ENCODE peak calls at places on chromosomes 11 and 22, in ten cellular contexts. One of them, this sample, is unnamed.

GRCh38 chr22:23113067-23113846 is 28.5 kb downstream of the RSPH14 start:
- DNase-seq in GM10248: no peak
- DNase-seq in activated CD4-positive, alpha-beta T cell treated with anti-CD3 and anti-CD28 coated beads, Interleukin-2, amount 50 U/mL, for 48 hours: no peak
- DNase-seq in activated CD8-positive, alpha-beta memory T cell treated with anti-CD3 and anti-CD28 coated beads, Interleukin-2, amount 10 ng/mL, durations not matched to agents 7 days and 5 days: no peak
- DNase-seq in Right ventricle myocardium superior: peak
- DNase-seq in OCI-LY7: peak
- DNase-seq in GM23338: no peak
- DNase-seq in HuH-7: no peak
- DNase-seq in stimulated activated CD4-positive, alpha-beta T cell treated with anti-CD3 and anti-CD28 coated beads, Interleukin-4, amount 100 ng/mL, for 1 hour: no peak
- DNase-seq in cardiac fibroblast: peak
- DNase-seq in this sample: no peak

GRCh38 chr11:76218449-76219206 is 12.3 kb upstream of the WNT11 start:
- DNase-seq in activated CD8-positive, alpha-beta memory T cell treated with anti-CD3 and anti-CD28 coated beads, Interleukin-2, amount 10 ng/mL, durations not matched to agents 7 days and 5 days: no peak
- DNase-seq in HuH-7: no peak
- DNase-seq in stimulated activated CD4-positive, alpha-beta T cell treated with anti-CD3 and anti-CD28 coated beads, Interleukin-4, amount 100 ng/mL, for 1 hour: no peak
- DNase-seq in Right ventricle myocardium superior: peak
- DNase-seq in GM23338: no peak
- DNase-seq in cardiac fibroblast: no peak
- DNase-seq in activated CD4-positive, alpha-beta T cell treated with anti-CD3 and anti-CD28 coated beads, Interleukin-2, amount 50 U/mL, for 48 hours: no peak
- DNase-seq in GM10248: no peak
- DNase-seq in OCI-LY7: no peak
- DNase-seq in this sample: no peak

GRCh38 chr11:834371-835316 is 1.9 kb downstream of the CD151 start:
- DNase-seq in Right ventricle myocardium superior: peak
- DNase-seq in OCI-LY7: no peak
- DNase-seq in GM23338: no peak
- DNase-seq in GM10248: no peak
- DNase-seq in stimulated activated CD4-positive, alpha-beta T cell treated with anti-CD3 and anti-CD28 coated beads, Interleukin-4, amount 100 ng/mL, for 1 hour: no peak
- DNase-seq in activated CD4-positive, alpha-beta T cell treated with anti-CD3 and anti-CD28 coated beads, Interleukin-2, amount 50 U/mL, for 48 hours: no peak
- DNase-seq in activated CD8-positive, alpha-beta memory T cell treated with anti-CD3 and anti-CD28 coated beads, Interleukin-2, amount 10 ng/mL, durations not matched to agents 7 days and 5 days: no peak
- DNase-seq in cardiac fibroblast: peak
- DNase-seq in HuH-7: no peak
- DNase-seq in this sample: no peak

GRCh38 chr11:69359735-69360470 is 65.9 kb downstream of the MYEOV start:
- DNase-seq in OCI-LY7: no peak
- DNase-seq in HuH-7: no peak
- DNase-seq in stimulated activated CD4-positive, alpha-beta T cell treated with anti-CD3 and anti-CD28 coated beads, Interleukin-4, amount 100 ng/mL, for 1 hour: no peak
- DNase-seq in activated CD8-positive, alpha-beta memory T cell treated with anti-CD3 and anti-CD28 coated beads, Interleukin-2, amount 10 ng/mL, durations not matched to agents 7 days and 5 days: no peak
- DNase-seq in GM10248: no peak
- DNase-seq in Right ventricle myocardium superior: no peak
- DNase-seq in GM23338: no peak
- DNase-seq in cardiac fibroblast: peak
- DNase-seq in activated CD4-positive, alpha-beta T cell treated with anti-CD3 and anti-CD28 coated beads, Interleukin-2, amount 50 U/mL, for 48 hours: no peak
- DNase-seq in this sample: no peak

GRCh38 chr11:102914238-102915043 is 39.7 kb upstream of the MMP12 start:
- DNase-seq in activated CD8-positive, alpha-beta memory T cell treated with anti-CD3 and anti-CD28 coated beads, Interleukin-2, amount 10 ng/mL, durations not matched to agents 7 days and 5 days: no peak
- DNase-seq in HuH-7: peak
- DNase-seq in stimulated activated CD4-positive, alpha-beta T cell treated with anti-CD3 and anti-CD28 coated beads, Interleukin-4, amount 100 ng/mL, for 1 hour: no peak
- DNase-seq in GM23338: peak
- DNase-seq in Right ventricle myocardium superior: no peak
- DNase-seq in OCI-LY7: no peak
- DNase-seq in GM10248: no peak
- DNase-seq in cardiac fibroblast: peak
- DNase-seq in activated CD4-positive, alpha-beta T cell treated with anti-CD3 and anti-CD28 coated beads, Interleukin-2, amount 50 U/mL, for 48 hours: no peak
- DNase-seq in this sample: no peak

GRCh38 chr11:106061936-106062591 is 15.1 kb downstream of the KBTBD3 start:
- DNase-seq in GM10248: no peak
- DNase-seq in stimulated activated CD4-positive, alpha-beta T cell treated with anti-CD3 and anti-CD28 coated beads, Interleukin-4, amount 100 ng/mL, for 1 hour: no peak
- DNase-seq in Right ventricle myocardium superior: no peak
- DNase-seq in GM23338: no peak
- DNase-seq in cardiac fibroblast: no peak
- DNase-seq in HuH-7: no peak
- DNase-seq in activated CD8-positive, alpha-beta memory T cell treated with anti-CD3 and anti-CD28 coated beads, Interleukin-2, amount 10 ng/mL, durations not matched to agents 7 days and 5 days: no peak
- DNase-seq in OCI-LY7: no peak
- DNase-seq in activated CD4-positive, alpha-beta T cell treated with anti-CD3 and anti-CD28 coated beads, Interleukin-2, amount 50 U/mL, for 48 hours: no peak
- DNase-seq in this sample: no peak

GRCh38 chr11:35911616-35912165 is 32.2 kb upstream of the LDLRAD3 start:
- DNase-seq in GM23338: no peak
- DNase-seq in Right ventricle myocardium superior: no peak
- DNase-seq in activated CD8-positive, alpha-beta memory T cell treated with anti-CD3 and anti-CD28 coated beads, Interleukin-2, amount 10 ng/mL, durations not matched to agents 7 days and 5 days: no peak
- DNase-seq in GM10248: no peak
- DNase-seq in cardiac fibroblast: peak
- DNase-seq in HuH-7: no peak
- DNase-seq in OCI-LY7: no peak
- DNase-seq in activated CD4-positive, alpha-beta T cell treated with anti-CD3 and anti-CD28 coated beads, Interleukin-2, amount 50 U/mL, for 48 hours: no peak
- DNase-seq in stimulated activated CD4-positive, alpha-beta T cell treated with anti-CD3 and anti-CD28 coated beads, Interleukin-4, amount 100 ng/mL, for 1 hour: no peak
- DNase-seq in this sample: no peak

GRCh38 chr22:49240016-49240380 is 587.7 kb downstream of the BRD1 start:
- DNase-seq in HuH-7: no peak
- DNase-seq in GM10248: no peak
- DNase-seq in Right ventricle myocardium superior: no peak
- DNase-seq in OCI-LY7: no peak
- DNase-seq in activated CD8-positive, alpha-beta memory T cell treated with anti-CD3 and anti-CD28 coated beads, Interleukin-2, amount 10 ng/mL, durations not matched to agents 7 days and 5 days: no peak
- DNase-seq in activated CD4-positive, alpha-beta T cell treated with anti-CD3 and anti-CD28 coated beads, Interleukin-2, amount 50 U/mL, for 48 hours: no peak
- DNase-seq in cardiac fibroblast: no peak
- DNase-seq in GM23338: no peak
- DNase-seq in stimulated activated CD4-positive, alpha-beta T cell treated with anti-CD3 and anti-CD28 coated beads, Interleukin-4, amount 100 ng/mL, for 1 hour: no peak
- DNase-seq in this sample: no peak

GRCh38 chr11:12868315-12869073 is 140.6 kb upstream of the RASSF10 start:
- DNase-seq in GM10248: no peak
- DNase-seq in stimulated activated CD4-positive, alpha-beta T cell treated with anti-CD3 and anti-CD28 coated beads, Interleukin-4, amount 100 ng/mL, for 1 hour: no peak
- DNase-seq in Right ventricle myocardium superior: no peak
- DNase-seq in activated CD4-positive, alpha-beta T cell treated with anti-CD3 and anti-CD28 coated beads, Interleukin-2, amount 50 U/mL, for 48 hours: no peak
- DNase-seq in activated CD8-positive, alpha-beta memory T cell treated with anti-CD3 and anti-CD28 coated beads, Interleukin-2, amount 10 ng/mL, durations not matched to agents 7 days and 5 days: no peak
- DNase-seq in GM23338: no peak
- DNase-seq in HuH-7: no peak
- DNase-seq in OCI-LY7: no peak
- DNase-seq in cardiac fibroblast: peak
- DNase-seq in this sample: no peak

GRCh38 chr22:39244073-39244495 is 698 bp downstream of the PDGFB start:
- DNase-seq in activated CD8-positive, alpha-beta memory T cell treated with anti-CD3 and anti-CD28 coated beads, Interleukin-2, amount 10 ng/mL, durations not matched to agents 7 days and 5 days: no peak
- DNase-seq in HuH-7: no peak
- DNase-seq in cardiac fibroblast: no peak
- DNase-seq in activated CD4-positive, alpha-beta T cell treated with anti-CD3 and anti-CD28 coated beads, Interleukin-2, amount 50 U/mL, for 48 hours: no peak
- DNase-seq in GM10248: no peak
- DNase-seq in Right ventricle myocardium superior: no peak
- DNase-seq in GM23338: no peak
- DNase-seq in OCI-LY7: no peak
- DNase-seq in stimulated activated CD4-positive, alpha-beta T cell treated with anti-CD3 and anti-CD28 coated beads, Interleukin-4, amount 100 ng/mL, for 1 hour: no peak
- DNase-seq in this sample: no peak

GRCh38 chr11:33634291-33634834 is 66.3 kb downstream of the C11orf91 start:
- DNase-seq in Right ventricle myocardium superior: no peak
- DNase-seq in stimulated activated CD4-positive, alpha-beta T cell treated with anti-CD3 and anti-CD28 coated beads, Interleukin-4, amount 100 ng/mL, for 1 hour: no peak
- DNase-seq in OCI-LY7: no peak
- DNase-seq in activated CD4-positive, alpha-beta T cell treated with anti-CD3 and anti-CD28 coated beads, Interleukin-2, amount 50 U/mL, for 48 hours: no peak
- DNase-seq in HuH-7: no peak
- DNase-seq in cardiac fibroblast: peak
- DNase-seq in GM10248: no peak
- DNase-seq in activated CD8-positive, alpha-beta memory T cell treated with anti-CD3 and anti-CD28 coated beads, Interleukin-2, amount 10 ng/mL, durations not matched to agents 7 days and 5 days: no peak
- DNase-seq in GM23338: no peak
- DNase-seq in this sample: no peak

GRCh38 chr11:78638704-78639380 is 64.2 kb upstream of the NARS2 start:
- DNase-seq in HuH-7: no peak
- DNase-seq in Right ventricle myocardium superior: no peak
- DNase-seq in cardiac fibroblast: no peak
- DNase-seq in activated CD4-positive, alpha-beta T cell treated with anti-CD3 and anti-CD28 coated beads, Interleukin-2, amount 50 U/mL, for 48 hours: no peak
- DNase-seq in OCI-LY7: no peak
- DNase-seq in GM10248: no peak
- DNase-seq in activated CD8-positive, alpha-beta memory T cell treated with anti-CD3 and anti-CD28 coated beads, Interleukin-2, amount 10 ng/mL, durations not matched to agents 7 days and 5 days: peak
- DNase-seq in GM23338: no peak
- DNase-seq in stimulated activated CD4-positive, alpha-beta T cell treated with anti-CD3 and anti-CD28 coated beads, Interleukin-4, amount 100 ng/mL, for 1 hour: no peak
- DNase-seq in this sample: no peak

GRCh38 chr11:119012629-119013170 is 5.4 kb downstream of the RPS25 start:
- DNase-seq in stimulated activated CD4-positive, alpha-beta T cell treated with anti-CD3 and anti-CD28 coated beads, Interleukin-4, amount 100 ng/mL, for 1 hour: no peak
- DNase-seq in GM10248: no peak
- DNase-seq in activated CD8-positive, alpha-beta memory T cell treated with anti-CD3 and anti-CD28 coated beads, Interleukin-2, amount 10 ng/mL, durations not matched to agents 7 days and 5 days: no peak
- DNase-seq in GM23338: no peak
- DNase-seq in Right ventricle myocardium superior: no peak
- DNase-seq in OCI-LY7: no peak
- DNase-seq in cardiac fibroblast: no peak
- DNase-seq in activated CD4-positive, alpha-beta T cell treated with anti-CD3 and anti-CD28 coated beads, Interleukin-2, amount 50 U/mL, for 48 hours: no peak
- DNase-seq in HuH-7: no peak
- DNase-seq in this sample: no peak

GRCh38 chr11:28838741-28839140 is 730.6 kb downstream of the METTL15 start:
- DNase-seq in Right ventricle myocardium superior: no peak
- DNase-seq in activated CD8-positive, alpha-beta memory T cell treated with anti-CD3 and anti-CD28 coated beads, Interleukin-2, amount 10 ng/mL, durations not matched to agents 7 days and 5 days: no peak
- DNase-seq in stimulated activated CD4-positive, alpha-beta T cell treated with anti-CD3 and anti-CD28 coated beads, Interleukin-4, amount 100 ng/mL, for 1 hour: no peak
- DNase-seq in GM23338: no peak
- DNase-seq in GM10248: no peak
- DNase-seq in activated CD4-positive, alpha-beta T cell treated with anti-CD3 and anti-CD28 coated beads, Interleukin-2, amount 50 U/mL, for 48 hours: no peak
- DNase-seq in OCI-LY7: no peak
- DNase-seq in HuH-7: no peak
- DNase-seq in cardiac fibroblast: peak
- DNase-seq in this sample: no peak

GRCh38 chr11:134667505-134667904 is 255.5 kb upstream of the B3GAT1 start:
- DNase-seq in cardiac fibroblast: no peak
- DNase-seq in activated CD4-positive, alpha-beta T cell treated with anti-CD3 and anti-CD28 coated beads, Interleukin-2, amount 50 U/mL, for 48 hours: no peak
- DNase-seq in GM23338: no peak
- DNase-seq in HuH-7: no peak
- DNase-seq in OCI-LY7: no peak
- DNase-seq in GM10248: no peak
- DNase-seq in stimulated activated CD4-positive, alpha-beta T cell treated with anti-CD3 and anti-CD28 coated beads, Interleukin-4, amount 100 ng/mL, for 1 hour: no peak
- DNase-seq in Right ventricle myocardium superior: no peak
- DNase-seq in activated CD8-positive, alpha-beta memory T cell treated with anti-CD3 and anti-CD28 coated beads, Interleukin-2, amount 10 ng/mL, durations not matched to agents 7 days and 5 days: peak
- DNase-seq in this sample: no peak

This sample was measured in GM04503.